ENCODE peak calls at places on chromosome 6, in six cellular contexts. One of them, this sample, is unnamed.

GRCh38 chr6:158460602-158461092 is 99.2 kb upstream of the TMEM181 start:
- DNase-seq in A549: no peak
- DNase-seq in EH: peak; percentile 84
- DNase-seq in dermis blood vessel endothelial cell: peak; percentile 85
- DNase-seq in WERI-Rb-1: no peak
- DNase-seq in NCI-H446: no peak
- DNase-seq in this sample: peak; percentile 31

GRCh38 chr6:170510631-170511030 is 42.5 kb downstream of the PSMB1 start:
- DNase-seq in EH: no peak
- DNase-seq in dermis blood vessel endothelial cell: no peak
- DNase-seq in WERI-Rb-1: no peak
- DNase-seq in A549: no peak
- DNase-seq in NCI-H446: no peak
- DNase-seq in this sample: no peak

GRCh38 chr6:11111769-11112437 is 378 bp upstream of the ERVFRD-1 start:
- DNase-seq in EH: no peak
- DNase-seq in WERI-Rb-1: no peak
- DNase-seq in A549: no peak
- DNase-seq in dermis blood vessel endothelial cell: peak; percentile 85
- DNase-seq in NCI-H446: no peak
- DNase-seq in this sample: no peak

GRCh38 chr6:39343461-39343870 is 21.0 kb upstream of the KCNK16 start:
- DNase-seq in EH: no peak
- DNase-seq in WERI-Rb-1: no peak
- DNase-seq in dermis blood vessel endothelial cell: no peak
- DNase-seq in NCI-H446: no peak
- DNase-seq in A549: no peak
- DNase-seq in this sample: no peak

GRCh38 chr6:28953039-28953872 is 29.5 kb upstream of the TRIM27 start:
- DNase-seq in WERI-Rb-1: peak; percentile 57
- DNase-seq in EH: peak; percentile 73
- DNase-seq in A549: peak; percentile 57
- DNase-seq in NCI-H446: peak; percentile 76
- DNase-seq in dermis blood vessel endothelial cell: peak; percentile 64
- DNase-seq in this sample: peak; percentile 67

GRCh38 chr6:17390276-17390675 is 3.1 kb upstream of the CAP2 start:
- DNase-seq in A549: no peak
- DNase-seq in dermis blood vessel endothelial cell: no peak
- DNase-seq in WERI-Rb-1: no peak
- DNase-seq in NCI-H446: no peak
- DNase-seq in EH: no peak
- DNase-seq in this sample: no peak

GRCh38 chr6:131741688-131742393 is 31.0 kb upstream of the CTAGE9 start:
- DNase-seq in dermis blood vessel endothelial cell: no peak
- DNase-seq in NCI-H446: no peak
- DNase-seq in A549: no peak
- DNase-seq in WERI-Rb-1: no peak
- DNase-seq in EH: no peak
- DNase-seq in this sample: no peak

GRCh38 chr6:156729248-156729647 is 47.9 kb upstream of the ARID1B start:
- DNase-seq in A549: no peak
- DNase-seq in EH: peak; percentile 72
- DNase-seq in dermis blood vessel endothelial cell: no peak
- DNase-seq in WERI-Rb-1: no peak
- DNase-seq in NCI-H446: no peak
- DNase-seq in this sample: peak; percentile 7

GRCh38 chr6:132527791-132528190 is 10.3 kb upstream of the TAAR9 start:
- DNase-seq in A549: no peak
- DNase-seq in dermis blood vessel endothelial cell: no peak
- DNase-seq in WERI-Rb-1: no peak
- DNase-seq in NCI-H446: no peak
- DNase-seq in EH: peak; percentile 82
- DNase-seq in this sample: peak; percentile 41

GRCh38 chr6:164927288-164928040 is 381.9 kb downstream of the C6orf118 start:
- DNase-seq in A549: peak; percentile 13
- DNase-seq in NCI-H446: peak; percentile 24
- DNase-seq in dermis blood vessel endothelial cell: peak; percentile 77
- DNase-seq in WERI-Rb-1: peak; percentile 68
- DNase-seq in EH: peak; percentile 45
- DNase-seq in this sample: peak; percentile 58

GRCh38 chr6:110255356-110255755 is 75.1 kb downstream of the CDC40 start:
- DNase-seq in NCI-H446: no peak
- DNase-seq in dermis blood vessel endothelial cell: peak; percentile 53
- DNase-seq in A549: peak; percentile 1
- DNase-seq in WERI-Rb-1: no peak
- DNase-seq in EH: peak; percentile 49
- DNase-seq in this sample: no peak

GRCh38 chr6:26431258-26432162 is 8.8 kb upstream of the BTN3A3 start:
- DNase-seq in WERI-Rb-1: no peak
- DNase-seq in A549: no peak
- DNase-seq in NCI-H446: peak; percentile 10
- DNase-seq in EH: no peak
- DNase-seq in dermis blood vessel endothelial cell: no peak
- DNase-seq in this sample: no peak

GRCh38 chr6:161424421-161424820 is 150.6 kb upstream of the AGPAT4 start:
- DNase-seq in dermis blood vessel endothelial cell: no peak
- DNase-seq in A549: no peak
- DNase-seq in NCI-H446: no peak
- DNase-seq in EH: no peak
- DNase-seq in WERI-Rb-1: no peak
- DNase-seq in this sample: no peak

GRCh38 chr6:79334674-79335073 is 100.2 kb upstream of the HMGN3 start:
- DNase-seq in NCI-H446: no peak
- DNase-seq in dermis blood vessel endothelial cell: no peak
- DNase-seq in EH: no peak
- DNase-seq in A549: no peak
- DNase-seq in WERI-Rb-1: no peak
- DNase-seq in this sample: no peak

GRCh38 chr6:13766201-13766634 is 48.1 kb downstream of the MCUR1 start:
- DNase-seq in NCI-H446: no peak
- DNase-seq in A549: no peak
- DNase-seq in dermis blood vessel endothelial cell: peak; percentile 3
- DNase-seq in WERI-Rb-1: peak; percentile 52
- DNase-seq in EH: peak; percentile 71
- DNase-seq in this sample: no peak

GRCh38 chr6:139603554-139603953 is 229.1 kb upstream of the CITED2 start:
- DNase-seq in NCI-H446: no peak
- DNase-seq in dermis blood vessel endothelial cell: no peak
- DNase-seq in EH: no peak
- DNase-seq in WERI-Rb-1: no peak
- DNase-seq in A549: no peak
- DNase-seq in this sample: no peak

GRCh38 chr6:156687875-156688549 is 89.2 kb upstream of the ARID1B start:
- DNase-seq in NCI-H446: no peak
- DNase-seq in A549: no peak
- DNase-seq in dermis blood vessel endothelial cell: peak; percentile 62
- DNase-seq in WERI-Rb-1: peak; percentile 34
- DNase-seq in EH: peak; percentile 48
- DNase-seq in this sample: peak; percentile 3

GRCh38 chr6:87817226-87817625 is 115.2 kb upstream of the AKIRIN2 start:
- DNase-seq in NCI-H446: no peak
- DNase-seq in WERI-Rb-1: no peak
- DNase-seq in A549: no peak
- DNase-seq in EH: peak; percentile 16
- DNase-seq in dermis blood vessel endothelial cell: no peak
- DNase-seq in this sample: no peak

GRCh38 chr6:3139090-3139903 is 18.0 kb downstream of the TUBB2A start:
- DNase-seq in NCI-H446: no peak
- DNase-seq in dermis blood vessel endothelial cell: peak; percentile 76
- DNase-seq in A549: peak; percentile 28
- DNase-seq in WERI-Rb-1: no peak
- DNase-seq in EH: peak; percentile 86
- DNase-seq in this sample: no peak